ENCODE peak calls at places on chromosomes 4 and X, in five cellular contexts. V, J, E, F and X are unnamed samples. For H3K4me1, the result is how much of the 10 kb centered on the place peaks cover.

GRCh38 chrX:20347486-20347885 is 80.8 kb upstream of the RPS6KA3 start:
- DNase-seq in F (no peak), J (peak), V (no peak), E (no peak), X (peak)

GRCh38 chrX:108437789-108438623 is at the start of gene COL4A6:
- DNase-seq in J (peak), E (peak), F (peak), V (peak), X (peak)

GRCh38 chrX:153766871-153767673 is 3.0 kb downstream of the PLXNB3 start:
- DNase-seq in F (no peak), E (no peak), V (no peak), J (no peak), X (no peak)

GRCh38 chrX:13009844-13010243 is 34.6 kb downstream of the FAM9C start:
- DNase-seq in F (no peak), V (no peak), E (no peak), J (peak), X (peak)

GRCh38 chr4:79852305-79852730 is 220.7 kb downstream of the ANTXR2 start:
- DNase-seq in V (no peak), E (no peak), F (peak), J (peak), X (peak)

GRCh38 chr4:6277139-6277802 is 7.6 kb downstream of the WFS1 start:
- DNase-seq in F (no peak), V (no peak), E (no peak), J (no peak), X (no peak)

GRCh38 chr4:180532691-180533090 is 1710.5 kb upstream of the TENM3 start:
- DNase-seq in E (no peak), J (no peak), F (no peak), V (no peak), X (no peak)

GRCh38 chr4:74671074-74671698 is 123.1 kb downstream of the BTC start:
- DNase-seq in E (peak), F (peak), J (peak), V (peak), X (peak)

GRCh38 chrX:118872102-118872566 is 48.5 kb downstream of the ZCCHC12 start:
- DNase-seq in V (no peak), F (no peak), J (peak), E (no peak), X (peak)

GRCh38 chrX:68332156-68332823 is 101.0 kb downstream of the OPHN1 start:
- DNase-seq in F (no peak), J (peak), E (peak), V (no peak), X (peak)

GRCh38 chr4:36081185-36081584 is 163.1 kb downstream of the ARAP2 start:
- DNase-seq in J (no peak), E (no peak), V (no peak), F (no peak), X (no peak)

GRCh38 chr4:106142616-106143015 is 173.4 kb downstream of the TBCK start:
- DNase-seq in E (no peak), J (no peak), V (no peak), F (no peak), X (no peak)

GRCh38 chr4:121253961-121254360 is 89.8 kb upstream of the TNIP3 start:
- DNase-seq in F (no peak), E (no peak), J (no peak), V (no peak), X (no peak)

GRCh38 chrX:120380699-120381098 is 18.8 kb downstream of the ATP1B4 start:
- DNase-seq in V (no peak), F (peak), E (no peak), J (peak), X (peak)

GRCh38 chrX:7132335-7133035 is 15.0 kb upstream of the STS start:
- DNase-seq in J (peak), V (no peak), F (peak), E (peak), X (peak)

GRCh38 chrX:70422886-70423336 is at the start of gene GDPD2:
- DNase-seq in E (peak), V (peak), F (no peak), J (no peak), X (no peak)

GRCh38 chr4:89753601-89754066 is 83.3 kb downstream of the SNCA start:
- DNase-seq in F (peak), V (no peak), J (peak), E (no peak), X (peak)

GRCh38 chr4:179328627-179329026 is 1886.4 kb upstream of the AGA start:
- DNase-seq in V (no peak), E (no peak), J (no peak), F (no peak), X (no peak)

GRCh38 chr4:138576684-138577083 is 334.5 kb upstream of the SLC7A11 start:
- DNase-seq in V (no peak), F (peak), J (peak), E (no peak), X (no peak)

GRCh38 chr4:102500371-102501175 is 586 bp upstream of the NFKB1 start:
- DNase-seq in V (no peak), F (peak), E (no peak), J (peak), X (peak)

GRCh38 chr4:165760182-165760581 is 112.9 kb upstream of the TLL1 start:
- DNase-seq in J (no peak), F (no peak), V (no peak), E (no peak), X (no peak)

GRCh38 chr4:108619372-108620100 is 840 bp upstream of the RPL34 start:
- DNase-seq in V (no peak), F (no peak), J (peak), E (no peak), X (no peak)

GRCh38 chr4:52714597-52715254 is 36.5 kb downstream of the ERVMER34-1 start:
- DNase-seq in V (no peak), E (no peak), J (no peak), F (peak), X (no peak)

GRCh38 chr4:61333490-61333889 is 133.4 kb downstream of the ADGRL3 start:
- DNase-seq in J (no peak), V (no peak), F (no peak), E (no peak), X (no peak)
- H3K4me3 ChIP-seq in J (no peak), V (no peak), F (no peak), E (no peak), X (no peak)

GRCh38 chrX:136251042-136251991 is at the start of gene MAP7D3:
- DNase-seq in V (peak), E (no peak), J (peak), F (peak), X (peak)
- H3K9ac ChIP-seq in V (peak), E (peak), J (peak), F (peak), X (peak)

DNA sequence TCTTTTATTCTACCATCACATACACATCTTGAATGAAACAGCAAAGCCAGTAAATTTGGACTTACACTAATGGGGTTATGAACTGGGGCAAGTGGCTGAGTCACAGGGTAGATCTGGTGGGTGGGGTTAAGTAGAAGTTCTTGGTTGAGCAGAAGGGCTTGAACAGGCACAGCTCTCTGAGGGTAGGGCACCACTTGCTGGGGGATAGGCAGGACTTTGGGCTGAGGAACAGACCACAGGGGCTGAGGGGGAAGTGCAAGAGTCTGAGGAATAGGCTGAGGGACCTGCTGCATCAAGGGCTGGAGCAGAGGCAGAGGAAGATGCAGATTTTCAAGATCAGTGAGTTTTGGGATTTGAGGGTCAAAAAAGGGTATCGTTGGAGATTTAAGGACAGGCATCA is 8.3 kb downstream of the CSN2 start:
- DNase-seq in J (no peak), E (no peak), F (no peak), V (no peak), X (no peak)
- H3K4me1 ChIP-seq in J (under half), E (under half), F (under half), V (under half), X (under half)

GRCh38 chr4:119050501-119051090 is 85.0 kb upstream of the MYOZ2 start:
- DNase-seq in E (no peak), F (no peak), J (peak), V (no peak), X (no peak)
- H3K4me3 ChIP-seq in E (no peak), F (no peak), J (no peak), V (no peak), X (no peak)

GRCh38 chrX:102833136-102833535 is 103.9 kb upstream of the RAB40AL start:
- DNase-seq in J (peak), E (no peak), V (no peak), F (no peak), X (peak)
- H3K9ac ChIP-seq in J (peak), E (no peak), V (no peak), F (no peak), X (no peak)

DNA sequence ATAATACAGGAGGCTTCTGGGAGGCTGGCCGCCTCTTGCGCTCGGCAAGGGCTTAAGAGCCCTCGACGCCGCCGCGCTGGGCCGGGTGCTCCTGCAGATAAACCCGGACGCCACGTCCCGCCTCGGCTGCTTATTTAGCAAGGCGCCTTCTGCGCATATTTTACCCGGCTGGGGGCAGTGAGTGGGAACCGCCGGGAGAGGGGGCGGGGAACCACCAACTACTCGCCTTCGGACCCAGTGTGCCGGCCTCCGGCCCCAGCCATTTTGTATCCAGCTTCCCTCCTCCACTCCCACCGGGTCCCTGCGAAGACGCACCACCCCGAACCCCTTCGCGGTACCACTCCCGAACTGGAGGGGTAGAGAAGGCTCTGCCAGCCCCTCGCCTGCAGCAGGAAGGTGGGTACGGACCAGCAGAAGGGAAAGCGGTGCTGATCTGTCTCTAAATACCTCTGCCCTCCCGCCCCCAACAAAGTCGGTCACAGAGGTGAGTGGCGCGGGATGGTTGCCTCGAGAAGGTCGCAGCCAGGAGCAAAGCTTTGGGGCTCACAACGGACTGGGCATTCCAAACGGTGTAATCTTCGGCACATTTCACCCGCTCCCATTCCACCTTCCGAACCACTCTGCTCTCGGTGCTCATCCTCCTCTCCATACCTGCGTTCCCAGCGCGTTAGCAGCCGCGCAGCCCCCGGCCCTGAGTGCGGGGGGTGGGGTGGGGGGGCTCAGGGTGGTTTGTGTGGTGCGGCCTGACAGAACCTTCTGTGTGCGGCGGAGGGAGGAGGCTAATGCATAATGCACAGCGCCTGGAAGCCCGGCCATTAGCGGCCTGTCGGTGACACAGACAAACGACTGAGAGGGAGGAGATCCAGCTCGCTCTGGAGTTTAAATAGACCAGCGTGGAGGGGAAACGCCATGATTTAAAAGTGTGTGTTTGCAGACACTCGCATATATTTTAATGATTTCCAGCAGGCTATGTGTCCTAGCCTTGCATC is 4.9 kb upstream of the BCOR start:
- DNase-seq in J (no peak), E (no peak), V (peak), F (no peak), X (no peak)
- H3K4me1 ChIP-seq in J (under half), E (under half), V (under half), F (under half), X (under half)